ENCODE peak calls at places on chromosomes 16 and 17, in six cellular contexts. One of them, this sample, is unnamed.

GRCh38 chr17:45156242-45156641 is 5.4 kb upstream of the HEXIM2 start:
- DNase-seq in GM12878: no peak
- DNase-seq in H1: no peak
- DNase-seq in K562: no peak
- DNase-seq in GM23338: no peak
- DNase-seq in HepG2: no peak
- DNase-seq in this sample: no peak

GRCh38 chr17:46192484-46193245 is 564 bp downstream of the KANSL1 start:
- DNase-seq in GM12878: no peak
- DNase-seq in H1: peak; percentile 85
- DNase-seq in K562: peak; percentile 82
- DNase-seq in GM23338: peak; percentile 91
- DNase-seq in HepG2: peak; percentile 68
- DNase-seq in this sample: peak; percentile 61

GRCh38 chr17:49596613-49597244 is 21.1 kb downstream of the NXPH3 start:
- DNase-seq in GM12878: no peak
- DNase-seq in H1: no peak
- DNase-seq in K562: no peak
- DNase-seq in GM23338: no peak
- DNase-seq in HepG2: peak; percentile 81
- DNase-seq in this sample: no peak

GRCh38 chr17:36920032-36921000 is 17.0 kb upstream of the LHX1 start:
- DNase-seq in GM12878: no peak
- DNase-seq in H1: peak; percentile 63
- DNase-seq in K562: peak; percentile 79
- DNase-seq in GM23338: no peak
- DNase-seq in HepG2: no peak
- DNase-seq in this sample: no peak

GRCh38 chr17:80354381-80354780 is 60.6 kb upstream of the ENDOV start:
- DNase-seq in GM12878: no peak
- DNase-seq in H1: no peak
- DNase-seq in K562: no peak
- DNase-seq in GM23338: no peak
- DNase-seq in HepG2: no peak
- DNase-seq in this sample: no peak

GRCh38 chr16:84367750-84368320 is 503 bp upstream of the ATP2C2 start:
- DNase-seq in GM12878: no peak
- DNase-seq in H1: peak; percentile 57
- DNase-seq in K562: no peak
- DNase-seq in GM23338: peak; percentile 72
- DNase-seq in HepG2: no peak
- DNase-seq in this sample: no peak

GRCh38 chr17:32007463-32008298 is 498 bp downstream of the LRRC37B start:
- DNase-seq in GM12878: no peak
- DNase-seq in H1: peak; percentile 77
- DNase-seq in K562: peak; percentile 66
- DNase-seq in GM23338: peak; percentile 66
- DNase-seq in HepG2: no peak
- DNase-seq in this sample: peak; percentile 28

GRCh38 chr16:66882702-66883101 is 2.4 kb downstream of the PDP2 start:
- DNase-seq in GM12878: no peak
- DNase-seq in H1: no peak
- DNase-seq in K562: no peak
- DNase-seq in GM23338: no peak
- DNase-seq in HepG2: no peak
- DNase-seq in this sample: no peak

GRCh38 chr17:49549311-49549605 is 26.4 kb upstream of the NXPH3 start:
- DNase-seq in GM12878: no peak
- DNase-seq in H1: no peak
- DNase-seq in K562: no peak
- DNase-seq in GM23338: no peak
- DNase-seq in HepG2: no peak
- DNase-seq in this sample: no peak

GRCh38 chr16:89170346-89171215 is 967 bp upstream of the CDH15 start:
- DNase-seq in GM12878: no peak
- DNase-seq in H1: peak; percentile 89
- DNase-seq in K562: peak; percentile 41
- DNase-seq in GM23338: peak; percentile 91
- DNase-seq in HepG2: no peak
- DNase-seq in this sample: peak; percentile 92

GRCh38 chr16:87252269-87252970 is 64.8 kb downstream of the C16orf95 start:
- DNase-seq in GM12878: no peak
- DNase-seq in H1: no peak
- DNase-seq in K562: no peak
- DNase-seq in GM23338: no peak
- DNase-seq in HepG2: no peak
- DNase-seq in this sample: no peak

GRCh38 chr17:7843536-7844291 is 9.7 kb downstream of the KDM6B start:
- DNase-seq in GM12878: peak; percentile 70
- DNase-seq in H1: peak; percentile 93
- DNase-seq in K562: peak; percentile 83
- DNase-seq in GM23338: peak; percentile 95
- DNase-seq in HepG2: peak; percentile 85
- DNase-seq in this sample: peak; percentile 87

GRCh38 chr16:52597772-52598483 is 51.0 kb upstream of the TOX3 start:
- DNase-seq in GM12878: no peak
- DNase-seq in H1: peak; percentile 45
- DNase-seq in K562: no peak
- DNase-seq in GM23338: peak; percentile 77
- DNase-seq in HepG2: peak; percentile 99
- DNase-seq in this sample: no peak

GRCh38 chr17:66281671-66282369 is 20.6 kb upstream of the PRKCA start:
- DNase-seq in GM12878: no peak
- DNase-seq in H1: no peak
- DNase-seq in K562: peak; percentile 28
- DNase-seq in GM23338: no peak
- DNase-seq in HepG2: no peak
- DNase-seq in this sample: no peak

GRCh38 chr17:66283971-66284370 is 18.4 kb upstream of the PRKCA start:
- DNase-seq in GM12878: no peak
- DNase-seq in H1: peak; percentile 33
- DNase-seq in K562: no peak
- DNase-seq in GM23338: no peak
- DNase-seq in HepG2: no peak
- DNase-seq in this sample: no peak

GRCh38 chr17:66287911-66288310 is 14.5 kb upstream of the PRKCA start:
- DNase-seq in GM12878: no peak
- DNase-seq in H1: no peak
- DNase-seq in K562: no peak
- DNase-seq in GM23338: no peak
- DNase-seq in HepG2: no peak
- DNase-seq in this sample: no peak

GRCh38 chr17:66285149-66285548 is 17.3 kb upstream of the PRKCA start:
- DNase-seq in GM12878: no peak
- DNase-seq in H1: no peak
- DNase-seq in K562: no peak
- DNase-seq in GM23338: no peak
- DNase-seq in HepG2: no peak
- DNase-seq in this sample: no peak

GRCh38 chr17:66283296-66283934 is 19.0 kb upstream of the PRKCA start:
- DNase-seq in GM12878: no peak
- DNase-seq in H1: no peak
- DNase-seq in K562: no peak
- DNase-seq in GM23338: no peak
- DNase-seq in HepG2: no peak
- DNase-seq in this sample: no peak
- TF ChIP-seq CREB1 in GM12878: no peak
- TF ChIP-seq CREB1 in H1: no peak
- TF ChIP-seq CREB1 in K562: no peak
- TF ChIP-seq CREB1 in GM23338: no peak
- TF ChIP-seq CREB1 in HepG2: no peak
- TF ChIP-seq CREB1 in this sample: no peak

DNA sequence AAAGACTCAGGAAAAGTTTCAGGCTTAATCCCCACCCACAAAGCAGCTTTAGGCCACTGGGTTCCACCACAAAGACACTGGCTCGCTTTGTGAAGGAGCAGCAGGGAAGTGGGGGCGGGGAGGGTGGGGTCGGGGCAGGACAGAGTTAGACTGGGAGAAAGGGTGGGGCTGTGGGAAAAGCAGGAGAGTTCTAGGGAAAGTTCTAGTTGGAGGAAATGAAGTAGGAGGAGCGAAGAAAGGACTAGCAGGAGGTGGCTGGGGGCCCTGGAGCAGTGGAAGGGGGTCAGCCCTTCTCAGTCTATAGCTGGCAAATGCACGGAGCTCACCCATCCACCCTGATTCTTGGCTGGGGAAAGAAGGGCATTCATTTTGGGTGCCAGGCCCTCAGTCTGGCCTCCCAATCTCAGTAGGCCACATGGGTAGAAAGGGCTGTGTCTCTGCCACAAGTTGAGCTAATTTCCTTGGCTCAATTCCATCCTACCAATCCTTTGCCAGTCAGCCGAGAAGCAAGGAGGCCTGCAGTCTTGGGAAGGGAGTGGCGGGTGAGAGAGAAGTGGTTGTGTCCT is 4.6 kb downstream of the INPP5K start:
- DNase-seq in GM12878: no peak
- DNase-seq in H1: no peak
- DNase-seq in K562: peak; percentile 16
- DNase-seq in GM23338: no peak
- DNase-seq in HepG2: no peak
- DNase-seq in this sample: no peak
- TF ChIP-seq CREB1 in GM12878: no peak
- TF ChIP-seq CREB1 in H1: no peak
- TF ChIP-seq CREB1 in K562: no peak
- TF ChIP-seq CREB1 in GM23338: no peak
- TF ChIP-seq CREB1 in HepG2: no peak
- TF ChIP-seq CREB1 in this sample: no peak

DNA sequence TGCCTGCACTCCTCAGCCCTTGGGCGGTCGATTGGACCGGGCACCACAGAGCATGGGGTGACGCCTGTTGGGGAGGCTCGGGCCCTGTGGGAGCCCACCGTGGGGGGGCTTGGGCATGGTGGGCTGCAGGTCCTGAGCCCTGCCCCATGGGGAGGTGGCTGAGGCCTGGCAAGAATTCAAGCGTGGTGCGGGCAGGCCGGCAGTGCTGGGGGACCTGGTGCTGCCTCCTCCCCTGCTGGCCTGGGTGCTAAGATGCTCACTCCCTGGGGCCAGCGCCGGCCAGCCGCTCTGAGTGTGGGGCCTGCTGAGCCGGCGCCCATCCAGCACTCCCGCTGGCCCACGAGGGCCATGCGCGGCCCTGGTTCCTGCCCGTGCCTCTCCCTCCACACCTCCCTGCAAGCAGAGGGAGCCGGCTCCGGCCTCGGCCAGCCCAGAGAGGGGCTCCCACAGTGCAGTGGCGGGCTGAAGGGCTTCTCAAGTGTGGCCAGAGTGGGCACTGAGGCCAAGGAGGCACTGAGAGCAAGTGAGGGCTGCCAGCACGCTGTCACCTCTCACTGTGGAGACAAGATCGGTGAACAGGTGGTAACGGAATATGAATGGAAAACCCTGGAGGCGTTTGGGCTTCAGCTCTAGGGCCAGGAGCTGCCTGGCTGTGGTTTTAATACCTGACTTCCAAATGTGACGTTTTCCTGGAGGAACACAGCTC is 28.5 kb downstream of the ST6GALNAC1 start:
- DNase-seq in GM12878: no peak
- DNase-seq in H1: no peak
- DNase-seq in K562: no peak
- DNase-seq in GM23338: no peak
- DNase-seq in HepG2: no peak
- DNase-seq in this sample: no peak
- TF ChIP-seq CREB1 in GM12878: no peak
- TF ChIP-seq CREB1 in H1: no peak
- TF ChIP-seq CREB1 in K562: no peak
- TF ChIP-seq CREB1 in GM23338: no peak
- TF ChIP-seq CREB1 in HepG2: no peak
- TF ChIP-seq CREB1 in this sample: no peak

GRCh38 chr16:73140944-73141343 is 93.0 kb upstream of the ZFHX3 start:
- DNase-seq in GM12878: no peak
- DNase-seq in H1: no peak
- DNase-seq in K562: no peak
- DNase-seq in GM23338: no peak
- DNase-seq in HepG2: no peak
- DNase-seq in this sample: no peak

GRCh38 chr16:73142995-73143394 is 95.1 kb upstream of the ZFHX3 start:
- DNase-seq in GM12878: no peak
- DNase-seq in H1: no peak
- DNase-seq in K562: no peak
- DNase-seq in GM23338: no peak
- DNase-seq in HepG2: no peak
- DNase-seq in this sample: no peak

GRCh38 chr16:73142069-73142880 is 94.3 kb upstream of the ZFHX3 start:
- DNase-seq in GM12878: no peak
- DNase-seq in H1: no peak
- DNase-seq in K562: no peak
- DNase-seq in GM23338: no peak
- DNase-seq in HepG2: no peak
- DNase-seq in this sample: no peak

GRCh38 chr16:73145166-73145565 is 97.2 kb upstream of the ZFHX3 start:
- DNase-seq in GM12878: no peak
- DNase-seq in H1: peak; percentile 49
- DNase-seq in K562: no peak
- DNase-seq in GM23338: peak; percentile 41
- DNase-seq in HepG2: no peak
- DNase-seq in this sample: peak; percentile 22

DNA sequence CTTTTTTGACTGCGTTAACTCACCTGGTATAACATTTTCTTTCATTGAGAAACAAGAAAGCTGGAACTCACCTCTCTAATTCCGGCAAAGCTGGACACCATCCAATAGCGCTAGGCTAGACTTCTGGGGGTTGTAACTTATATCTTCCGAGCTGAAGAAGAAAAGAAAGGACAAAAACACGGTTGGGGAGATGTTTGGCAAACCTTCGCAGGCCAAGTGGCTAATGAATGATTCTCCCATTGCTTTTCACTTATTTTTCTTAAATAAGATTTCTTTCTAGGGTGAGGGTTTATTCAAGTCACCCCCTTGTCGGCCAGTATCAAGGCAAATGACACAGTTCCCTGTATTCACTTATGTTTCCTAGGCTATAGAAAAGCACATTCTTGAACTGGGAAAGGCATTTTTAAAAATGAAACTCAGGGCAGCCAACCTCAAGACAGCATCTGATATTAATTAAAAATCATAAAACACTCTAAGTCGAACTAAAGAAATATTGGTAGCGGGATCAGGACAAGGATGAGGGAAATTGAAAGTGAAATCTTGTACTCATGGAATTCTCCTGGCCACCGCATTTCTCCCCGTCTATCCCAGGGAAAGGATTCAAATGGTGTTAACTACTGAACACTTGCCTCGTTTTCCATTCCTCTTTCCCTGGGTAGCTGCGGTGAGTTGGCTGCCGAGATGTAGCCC is 95.9 kb upstream of the ZFHX3 start:
- DNase-seq in GM12878: no peak
- DNase-seq in H1: no peak
- DNase-seq in K562: no peak
- DNase-seq in GM23338: no peak
- DNase-seq in HepG2: no peak
- DNase-seq in this sample: no peak
- TF ChIP-seq CREB1 in GM12878: no peak
- TF ChIP-seq CREB1 in H1: no peak
- TF ChIP-seq CREB1 in K562: no peak
- TF ChIP-seq CREB1 in GM23338: no peak
- TF ChIP-seq CREB1 in HepG2: no peak
- TF ChIP-seq CREB1 in this sample: no peak

This sample was measured in WTC11.